ENCODE peak calls at places on chromosome 19, in seven cellular contexts. Z, R, K, J, X, G and I are unnamed samples.

GRCh38 chr19:48480476-48481190 is 11.5 kb downstream of the CYTH2 start:
- DNase-seq in K (peak; percentile 90), Z (no peak), X (no peak), R (no peak), G (peak; percentile 56), J (peak; percentile 76), I (no peak)

GRCh38 chr19:18160792-18161690 is 8.1 kb downstream of the PIK3R2 start:
- DNase-seq in G (peak; percentile 71), Z (peak; percentile 57), K (peak; percentile 97), J (peak; percentile 89), X (no peak), R (no peak), I (peak; percentile 94)

GRCh38 chr19:40594251-40594650 is 6.9 kb upstream of the LTBP4 start:
- DNase-seq in G (no peak), Z (no peak), J (no peak), R (no peak), X (no peak), K (no peak), I (no peak)

GRCh38 chr19:49004133-49004532 is 10.4 kb downstream of the RUVBL2 start:
- DNase-seq in Z (no peak), J (no peak), G (no peak), K (peak; percentile 66), X (no peak), R (no peak), I (no peak)

GRCh38 chr19:41957838-41958366 is 1.2 kb downstream of the RABAC1 start:
- DNase-seq in R (no peak), K (no peak), G (peak; percentile 48), Z (peak; percentile 96), X (peak; percentile 67), J (peak; percentile 85), I (no peak)

GRCh38 chr19:48698046-48698445 is 2.3 kb downstream of the FUT2 start:
- DNase-seq in G (no peak), Z (no peak), X (peak; percentile 49), R (no peak), K (no peak), J (no peak), I (no peak)

GRCh38 chr19:48715276-48715675 is 4.2 kb downstream of the MAMSTR start:
- DNase-seq in R (no peak), K (peak; percentile 33), Z (no peak), J (no peak), X (no peak), G (no peak), I (no peak)

GRCh38 chr19:5253403-5254110 is 87.1 kb downstream of the PTPRS start:
- DNase-seq in J (no peak), G (no peak), Z (no peak), R (no peak), X (no peak), K (no peak), I (no peak)

GRCh38 chr19:29806098-29806866 is 5.5 kb upstream of the CCNE1 start:
- DNase-seq in J (no peak), X (no peak), G (peak; percentile 67), K (no peak), Z (peak; percentile 89), R (no peak), I (no peak)

GRCh38 chr19:51916167-51916566 is 11.1 kb upstream of the ZNF613 start:
- DNase-seq in G (no peak), R (no peak), Z (no peak), X (no peak), K (no peak), J (no peak), I (no peak)

GRCh38 chr19:13044160-13044853 is 49.0 kb downstream of the NFIX start:
- DNase-seq in R (no peak), Z (no peak), G (no peak), X (peak; percentile 68), J (no peak), K (no peak), I (no peak)

GRCh38 chr19:17348700-17349099 is 11.3 kb downstream of the GTPBP3 start:
- DNase-seq in G (peak; percentile 66), X (peak; percentile 38), J (no peak), R (no peak), Z (peak; percentile 62), K (no peak), I (no peak)

GRCh38 chr19:35251456-35251855 is 2.7 kb downstream of the LSR start:
- DNase-seq in X (no peak), J (peak; percentile 13), Z (no peak), R (peak; percentile 79), K (no peak), G (no peak), I (peak; percentile 18)

GRCh38 chr19:35247526-35248309 is 1.1 kb upstream of the LSR start:
- DNase-seq in K (peak; percentile 94), J (peak; percentile 92), G (no peak), Z (peak; percentile 64), X (no peak), R (peak; percentile 80), I (peak; percentile 92)

GRCh38 chr19:35248310-35249145 is at the start of gene LSR:
- DNase-seq in J (peak; percentile 94), Z (peak; percentile 61), K (peak; percentile 92), G (no peak), X (no peak), R (peak; percentile 89), I (peak; percentile 70)

GRCh38 chr19:35249848-35250711 is 1.3 kb downstream of the LSR start:
- DNase-seq in G (no peak), R (peak; percentile 85), J (peak; percentile 61), Z (no peak), K (peak; percentile 55), X (no peak), I (peak; percentile 77)

DNA sequence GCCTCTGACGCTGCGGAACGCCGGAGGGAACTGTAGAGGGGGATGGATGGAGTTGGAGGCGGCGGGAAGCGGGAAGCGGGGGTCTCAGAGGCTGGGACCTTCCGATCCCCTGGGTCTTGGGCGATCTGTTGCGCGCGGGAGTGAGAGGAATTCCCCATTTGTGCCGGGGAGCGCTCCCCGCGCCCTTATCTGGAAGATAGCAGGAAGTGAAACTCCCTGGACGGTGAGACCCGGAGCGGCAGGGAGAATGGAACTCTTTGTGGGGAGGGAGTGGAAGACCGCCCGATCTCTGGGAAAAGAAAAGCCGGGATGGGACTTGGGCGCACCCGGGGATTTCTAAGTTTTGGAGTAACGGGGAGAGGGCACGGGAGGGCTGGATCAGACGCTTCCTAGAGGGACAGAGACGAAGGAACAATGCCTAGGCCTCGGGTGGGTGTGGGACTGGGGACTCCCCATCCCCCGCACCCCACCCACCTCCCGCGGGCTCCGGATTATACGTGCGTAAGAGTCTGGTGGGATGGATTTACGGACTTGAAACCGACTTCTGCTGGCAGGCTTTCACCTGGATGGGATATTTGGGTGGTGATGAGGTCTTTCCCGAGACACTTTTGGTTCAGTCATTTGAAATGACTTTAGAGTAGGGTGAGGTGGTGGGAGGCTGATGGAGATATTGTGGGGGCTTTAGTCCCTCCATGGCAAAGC is 495 bp downstream of the LSR start:
- DNase-seq in J (peak; percentile 63), Z (no peak), X (no peak), K (peak; percentile 45), R (peak; percentile 72), G (no peak), I (peak; percentile 19)
- H3K4me3 ChIP-seq in J (peak overlapping the region; percentile 69), Z (peak overlapping the region; percentile 48), X (no peak overlapping the region), K (peak overlapping the region; percentile 56), R (peak overlapping the region; percentile 62), G (peak overlapping the region; percentile 67), I (peak overlapping the region; percentile 73)

GRCh38 chr19:45621976-45622503 is 17.2 kb downstream of the EML2 start:
- DNase-seq in R (no peak), X (no peak), K (no peak), G (no peak), J (no peak), Z (no peak), I (no peak)

GRCh38 chr19:45616709-45617027 is 14.7 kb upstream of the GPR4 start:
- DNase-seq in G (no peak), J (no peak), Z (no peak), R (no peak), X (no peak), K (no peak), I (no peak)

GRCh38 chr19:45621389-45621788 is 17.8 kb downstream of the EML2 start:
- DNase-seq in K (no peak), G (no peak), J (no peak), X (no peak), R (no peak), Z (no peak), I (no peak)

GRCh38 chr19:45613926-45614725 is 12.1 kb upstream of the GPR4 start:
- DNase-seq in G (no peak), R (no peak), K (no peak), X (peak; percentile 79), Z (peak; percentile 89), J (no peak), I (no peak)

GRCh38 chr19:45615795-45616708 is 14.0 kb upstream of the GPR4 start:
- DNase-seq in J (peak; percentile 83), X (peak; percentile 69), K (peak; percentile 82), Z (peak; percentile 97), R (peak; percentile 93), G (peak; percentile 70), I (peak; percentile 91)
- H3K4me3 ChIP-seq in J (no peak overlapping the region), X (no peak overlapping the region), K (peak overlapping the region; percentile 16), Z (no peak overlapping the region), R (no peak overlapping the region), G (peak overlapping the region; percentile 17), I (no peak overlapping the region)

GRCh38 chr19:9818734-9819589 is at the start of gene FBXL12:
- DNase-seq in K (peak; percentile 100), X (peak; percentile 98), Z (peak; percentile 99), G (peak; percentile 100), R (peak; percentile 100), J (peak; percentile 100), I (peak; percentile 100)
- H3K4me3 ChIP-seq in K (peak within 1 kb of the TSS; percentile 96), X (peak within 1 kb of the TSS; percentile 100), Z (peak within 1 kb of the TSS; percentile 80), G (peak within 1 kb of the TSS; percentile 98), R (peak within 1 kb of the TSS; percentile 94), J (peak within 1 kb of the TSS; percentile 96), I (peak within 1 kb of the TSS; percentile 71)

GRCh38 chr19:7915250-7916136 is 863 bp downstream of the TGFBR3L start:
- DNase-seq in G (no peak), K (peak; percentile 15), J (peak; percentile 46), Z (no peak), X (no peak), R (no peak), I (no peak)
- H3K4me3 ChIP-seq in G (peak overlapping the region; percentile 63), K (peak overlapping the region; percentile 38), J (peak overlapping the region; percentile 43), Z (no peak overlapping the region), X (no peak overlapping the region), R (peak overlapping the region; percentile 62), I (no peak overlapping the region)

DNA sequence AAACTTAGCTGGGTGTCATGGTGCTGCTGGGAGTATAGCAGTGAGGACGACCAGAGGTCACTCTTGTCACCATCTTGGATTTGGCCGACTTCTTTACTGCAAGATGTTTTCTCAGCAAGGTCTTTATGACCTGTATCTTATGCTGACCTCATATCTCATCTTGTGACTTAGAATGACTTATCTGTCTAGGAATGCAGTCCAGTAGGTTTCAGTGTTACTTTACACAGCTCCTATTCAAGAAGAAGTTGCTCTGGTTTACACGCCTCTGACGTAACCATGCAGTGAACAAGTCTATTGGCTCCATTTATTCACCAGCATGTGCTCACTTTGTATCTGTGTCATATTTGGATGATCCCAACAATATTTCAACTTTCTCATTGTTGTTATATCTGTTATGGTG is 26.7 kb downstream of the ZNF850 start:
- DNase-seq in J (no peak), K (no peak), R (no peak), X (no peak), G (no peak), Z (no peak), I (no peak)
- H3K4me3 ChIP-seq in J (no peak overlapping the region), K (no peak overlapping the region), R (no peak overlapping the region), X (no peak overlapping the region), G (no peak overlapping the region), Z (no peak overlapping the region), I (no peak overlapping the region)